ENCODE peak calls at places on chromosomes 6 and 20, in four cellular contexts. X is H1, I is mesenchymal stem cell, D is neuronal stem cell. Q is an unnamed sample.

GRCh38 chr6:33450434-33450833 is 3.9 kb upstream of the ZBTB9 start:
- DNase-seq in I (no peak), D (no peak), X (no peak), Q (no peak)

GRCh38 chr20:3781153-3781910 is at the start of gene SPEF1:
- DNase-seq in D (peak), I (peak), X (peak), Q (peak)

GRCh38 chr20:63137851-63138415 is 78.0 kb downstream of the YTHDF1 start:
- DNase-seq in I (no peak), X (no peak), D (no peak), Q (no peak)

GRCh38 chr20:1935696-1936366 is 40.6 kb downstream of the SIRPA start:
- DNase-seq in X (no peak), I (no peak), D (no peak), Q (no peak)

GRCh38 chr6:32947552-32948465 is 5.1 kb downstream of the HLA-DMA start:
- DNase-seq in D (no peak), X (peak), I (peak), Q (peak)

GRCh38 chr20:8527998-8528397 is 395.9 kb downstream of the PLCB1 start:
- DNase-seq in D (no peak), I (peak), X (no peak), Q (no peak)

GRCh38 chr6:75262716-75263463 is 19.3 kb upstream of the COX7A2 start:
- DNase-seq in I (no peak), D (no peak), X (no peak), Q (no peak)

GRCh38 chr6:41367700-41368099 is 32.3 kb downstream of the NCR2 start:
- DNase-seq in X (no peak), D (peak), I (peak), Q (peak)

GRCh38 chr6:105851181-105851580 is 235.0 kb upstream of the PRDM1 start:
- DNase-seq in D (peak), X (no peak), I (no peak), Q (peak)

GRCh38 chr6:41716516-41717446 is 18.6 kb downstream of the TFEB start:
- DNase-seq in D (no peak), X (no peak), I (peak), Q (no peak)

GRCh38 chr20:62049342-62050165 is 16.1 kb downstream of the TAF4 start:
- DNase-seq in D (no peak), I (no peak), X (no peak), Q (no peak)

GRCh38 chr20:37755665-37756064 is 61.8 kb downstream of the CTNNBL1 start:
- DNase-seq in I (no peak), D (no peak), X (no peak), Q (no peak)

GRCh38 chr20:10253750-10254149 is 35.1 kb downstream of the SNAP25 start:
- DNase-seq in D (no peak), X (no peak), I (no peak), Q (no peak)

GRCh38 chr20:55186228-55186627 is 710.8 kb downstream of the DOK5 start:
- DNase-seq in D (no peak), I (no peak), X (no peak), Q (no peak)

GRCh38 chr20:22489614-22490286 is 94.6 kb downstream of the FOXA2 start:
- DNase-seq in X (no peak), I (no peak), D (no peak), Q (no peak)

GRCh38 chr6:26270903-26271639 is 93.9 kb upstream of the BTN3A2 start:
- DNase-seq in D (peak), X (no peak), I (peak), Q (peak)

GRCh38 chr6:19839788-19840187 is 2.6 kb downstream of the ID4 start:
- DNase-seq in X (no peak), I (no peak), D (no peak), Q (no peak)

GRCh38 chr6:150417899-150418824 is 49.4 kb downstream of the IYD start:
- DNase-seq in X (no peak), I (peak), D (peak), Q (no peak)

GRCh38 chr20:56617489-56617888 is 11.6 kb upstream of the TFAP2C start:
- DNase-seq in X (no peak), I (no peak), D (no peak), Q (no peak)

GRCh38 chr6:5471044-5471443 is 209.7 kb downstream of the FARS2 start:
- DNase-seq in X (peak), I (peak), D (peak), Q (peak)

GRCh38 chr6:143536461-143536865 is 24.9 kb upstream of the FUCA2 start:
- DNase-seq in I (peak), D (peak), X (no peak), Q (peak)

GRCh38 chr6:73732845-73733675 is 37.1 kb downstream of the CD109 start:
- DNase-seq in D (peak), X (no peak), I (peak), Q (peak)

DNA sequence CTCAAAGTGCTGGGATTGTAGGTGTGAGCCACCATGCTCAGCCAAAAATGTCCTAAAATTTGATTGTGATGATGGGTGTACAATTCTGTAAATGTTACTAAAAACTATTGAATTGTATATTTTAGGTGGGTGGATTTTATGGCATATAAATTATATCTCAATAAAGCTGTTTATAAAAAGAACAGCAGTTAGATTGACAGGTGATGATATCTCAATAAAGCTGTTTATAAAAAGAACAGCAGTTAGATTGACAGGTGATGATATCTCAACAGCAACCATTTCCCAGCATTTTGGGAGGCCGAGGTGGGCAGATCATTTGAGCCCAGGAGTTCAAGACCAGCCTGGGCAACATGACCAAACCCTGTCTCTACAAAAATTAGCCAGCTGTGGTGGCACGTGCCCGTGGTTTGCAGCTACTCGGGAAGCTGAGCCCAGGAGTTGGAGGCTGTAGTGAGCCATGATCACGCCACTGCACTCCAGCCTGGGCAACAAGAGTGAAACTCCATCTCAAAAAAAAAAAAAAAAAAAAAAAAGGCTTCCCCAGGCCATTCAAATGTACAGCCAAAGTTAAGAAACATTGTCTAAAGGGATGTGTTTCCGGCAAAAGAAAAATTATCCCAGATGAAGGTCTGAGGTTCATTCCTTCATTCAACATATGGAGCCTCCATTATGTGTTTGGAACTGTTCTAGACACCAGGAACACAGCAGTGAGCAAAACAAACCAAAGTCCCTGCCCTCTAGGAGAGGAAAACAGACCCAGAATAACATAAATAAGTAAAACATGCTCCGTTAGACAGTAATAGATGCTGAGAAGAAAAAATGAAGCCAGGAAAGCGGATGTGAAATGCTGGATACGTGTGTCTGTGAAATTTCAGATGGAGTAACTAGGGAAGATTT is 1.7 kb upstream of the RBCK1 start:
- DNase-seq in X (no peak), D (no peak), I (no peak), Q (no peak)
- H3K4me2 ChIP-seq in X (peak), D (no peak), I (no peak), Q (peak)

GRCh38 chr20:17735959-17736621 is 36.3 kb downstream of the BANF2 start:
- DNase-seq in X (no peak), D (no peak), I (no peak), Q (no peak)
- H2BK12ac ChIP-seq in X (no peak), D (no peak), I (no peak), Q (no peak)

DNA sequence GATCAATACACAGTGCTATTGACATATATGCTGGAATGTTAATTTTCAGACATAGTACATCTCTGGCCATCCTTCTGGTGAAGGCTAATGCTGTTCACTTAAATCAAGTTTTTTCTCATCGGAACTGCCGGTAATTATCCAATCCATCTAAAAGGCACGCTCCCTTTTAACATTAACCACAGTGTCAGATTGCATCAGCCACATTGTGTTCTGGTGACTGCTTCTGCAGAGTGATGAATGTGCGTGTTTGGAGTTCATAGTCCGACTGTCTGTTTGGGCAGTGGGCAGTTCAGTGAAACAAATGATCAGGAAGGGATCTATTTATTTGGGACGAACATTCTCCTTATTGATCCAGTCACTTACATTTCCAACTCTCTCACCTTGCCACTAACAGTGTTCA is 49.5 kb downstream of the SOBP start:
- DNase-seq in D (no peak), I (peak), X (no peak), Q (no peak)
- H3K4me2 ChIP-seq in D (no peak), I (no peak), X (no peak), Q (no peak)

GRCh38 chr6:108690326-108691000 is 129.7 kb downstream of the FOXO3 start:
- DNase-seq in D (no peak), X (no peak), I (peak), Q (no peak)
- H2BK12ac ChIP-seq in D (no peak), X (no peak), I (no peak), Q (no peak)

GRCh38 chr6:139219746-139220145 is 72.1 kb downstream of the TXLNB start:
- DNase-seq in D (no peak), X (no peak), I (no peak), Q (no peak)

GRCh38 chr6:139219271-139219729 is 72.5 kb downstream of the TXLNB start:
- DNase-seq in X (peak), I (peak), D (peak), Q (peak)
- H3K4me2 ChIP-seq in X (no peak), I (peak), D (no peak), Q (no peak)

GRCh38 chr6:16336056-16336810 is 97.8 kb downstream of the GMPR start:
- DNase-seq in I (no peak), X (no peak), D (no peak), Q (no peak)
- H2BK12ac ChIP-seq in I (no peak), X (no peak), D (no peak), Q (no peak)

GRCh38 chr6:71419217-71419953 is 130.8 kb downstream of the OGFRL1 start:
- DNase-seq in X (no peak), I (no peak), D (no peak), Q (no peak)
- H3K4me2 ChIP-seq in X (peak), I (peak), D (peak), Q (peak)

DNA sequence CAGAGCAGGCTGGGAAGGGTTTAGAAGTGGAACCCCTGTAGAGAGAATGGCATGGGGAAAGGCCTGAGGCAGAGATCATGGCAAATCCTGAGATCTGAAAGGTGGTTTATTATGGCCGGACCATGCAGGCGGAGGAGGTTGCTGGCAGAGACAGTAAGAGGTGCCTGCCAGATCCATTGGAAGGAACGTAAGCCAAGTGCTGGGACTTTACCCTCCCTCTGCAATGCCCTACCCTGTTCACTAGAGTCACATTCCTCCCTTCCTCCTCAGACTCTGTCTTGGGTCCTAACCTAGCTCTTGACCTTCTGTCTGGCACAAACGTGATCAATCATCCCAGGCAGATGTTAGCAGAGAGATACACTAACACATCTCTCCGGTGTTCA is 66.4 kb upstream of the SLC22A23 start:
- DNase-seq in D (no peak), X (no peak), I (no peak), Q (no peak)
- H2BK12ac ChIP-seq in D (no peak), X (no peak), I (no peak), Q (no peak)